ENCODE peak calls at places on chromosomes 3 and 15, in four cellular contexts. X is BJ, E is fibroblast of the aortic adventitia, Z is GM10248. U is an unnamed sample.

GRCh38 chr15:39657714-39658113 is 76.8 kb downstream of the THBS1 start:
- DNase-seq in Z (no peak), X (no peak), E (peak; percentile 64), U (peak; percentile 7)

GRCh38 chr3:98022978-98023820 is 11.9 kb downstream of the GABRR3 start:
- DNase-seq in Z (peak; percentile 56), X (no peak), E (peak; percentile 81), U (peak; percentile 21)

GRCh38 chr3:152870027-152870426 is 35.1 kb downstream of the P2RY1 start:
- DNase-seq in Z (no peak), X (no peak), E (no peak), U (no peak)

GRCh38 chr3:168001244-168001643 is 94.5 kb downstream of the GOLIM4 start:
- DNase-seq in X (no peak), Z (no peak), E (no peak), U (no peak)

GRCh38 chr3:169173231-169173630 is 490.3 kb downstream of the MECOM start:
- DNase-seq in Z (no peak), E (peak; percentile 75), X (no peak), U (no peak)

GRCh38 chr3:88231207-88231606 is 81.4 kb downstream of the C3orf38 start:
- DNase-seq in E (no peak), Z (no peak), X (no peak), U (no peak)

GRCh38 chr15:64979252-64979710 is 10.4 kb downstream of the SPG21 start:
- DNase-seq in Z (no peak), X (no peak), E (no peak), U (no peak)

GRCh38 chr3:135089451-135089850 is 294.4 kb downstream of the EPHB1 start:
- DNase-seq in Z (no peak), E (no peak), X (no peak), U (no peak)

GRCh38 chr15:39579487-39580116 is 1.3 kb upstream of the THBS1 start:
- DNase-seq in E (peak; percentile 87), X (no peak), Z (no peak), U (peak; percentile 95)

GRCh38 chr15:26624128-26624527 is 148.7 kb downstream of the GABRB3 start:
- DNase-seq in E (no peak), Z (no peak), X (no peak), U (no peak)

GRCh38 chr3:183766745-183767606 is 58.4 kb downstream of the MAP6D1 start:
- DNase-seq in Z (peak; percentile 73), E (peak; percentile 75), X (no peak), U (no peak)

GRCh38 chr15:38809621-38810020 is 245.0 kb upstream of the RASGRP1 start:
- DNase-seq in Z (no peak), X (no peak), E (peak; percentile 64), U (no peak)

GRCh38 chr15:58462547-58462946 is 30.8 kb downstream of the LIPC start:
- DNase-seq in E (no peak), X (no peak), Z (no peak), U (no peak)

GRCh38 chr3:139136459-139137190 is 91.9 kb upstream of the PRR23C start:
- DNase-seq in E (no peak), Z (no peak), X (no peak), U (no peak)

GRCh38 chr3:52204337-52205073 is 6.5 kb downstream of the ALAS1 start:
- DNase-seq in E (no peak), Z (no peak), X (no peak), U (no peak)

GRCh38 chr3:144114767-144115166 is 143.1 kb downstream of the DIPK2A start:
- DNase-seq in Z (no peak), X (no peak), E (peak; percentile 7), U (no peak)

GRCh38 chr15:51076898-51077564 is 17.7 kb downstream of the TNFAIP8L3 start:
- DNase-seq in E (peak; percentile 43), Z (peak; percentile 58), X (no peak), U (no peak)

GRCh38 chr3:190000187-190000860 is 120.4 kb downstream of the P3H2 start:
- DNase-seq in X (no peak), E (no peak), Z (no peak), U (no peak)

GRCh38 chr3:32310918-32311839 is 72.7 kb downstream of the CMTM8 start:
- DNase-seq in E (no peak), X (no peak), Z (no peak), U (no peak)

GRCh38 chr3:150825192-150825915 is 62.4 kb upstream of the SIAH2 start:
- DNase-seq in X (no peak), Z (no peak), E (no peak), U (no peak)

GRCh38 chr3:56303508-56303907 is 164.8 kb downstream of the ERC2 start:
- DNase-seq in Z (peak; percentile 36), E (peak; percentile 53), X (no peak), U (no peak)

GRCh38 chr3:117681619-117682018 is 972.0 kb downstream of the TUSC7 start:
- DNase-seq in X (no peak), Z (no peak), E (peak; percentile 93), U (no peak)

GRCh38 chr3:125119752-125120369 is 64.1 kb upstream of the HEG1 start:
- DNase-seq in X (no peak), Z (peak; percentile 66), E (no peak), U (no peak)

GRCh38 chr3:81395739-81396138 is 365.7 kb downstream of the GBE1 start:
- DNase-seq in Z (no peak), X (no peak), E (no peak), U (no peak)

GRCh38 chr3:16236030-16236639 is 28.6 kb downstream of the DPH3 start:
- DNase-seq in X (no peak), E (no peak), Z (no peak), U (no peak)

GRCh38 chr3:46831841-46832240 is 31.4 kb downstream of the MYL3 start:
- DNase-seq in Z (no peak), X (no peak), E (no peak), U (no peak)

GRCh38 chr15:64521201-64521600 is 60.8 kb downstream of the ZNF609 start:
- DNase-seq in X (no peak), Z (no peak), E (peak; percentile 48), U (no peak)

DNA sequence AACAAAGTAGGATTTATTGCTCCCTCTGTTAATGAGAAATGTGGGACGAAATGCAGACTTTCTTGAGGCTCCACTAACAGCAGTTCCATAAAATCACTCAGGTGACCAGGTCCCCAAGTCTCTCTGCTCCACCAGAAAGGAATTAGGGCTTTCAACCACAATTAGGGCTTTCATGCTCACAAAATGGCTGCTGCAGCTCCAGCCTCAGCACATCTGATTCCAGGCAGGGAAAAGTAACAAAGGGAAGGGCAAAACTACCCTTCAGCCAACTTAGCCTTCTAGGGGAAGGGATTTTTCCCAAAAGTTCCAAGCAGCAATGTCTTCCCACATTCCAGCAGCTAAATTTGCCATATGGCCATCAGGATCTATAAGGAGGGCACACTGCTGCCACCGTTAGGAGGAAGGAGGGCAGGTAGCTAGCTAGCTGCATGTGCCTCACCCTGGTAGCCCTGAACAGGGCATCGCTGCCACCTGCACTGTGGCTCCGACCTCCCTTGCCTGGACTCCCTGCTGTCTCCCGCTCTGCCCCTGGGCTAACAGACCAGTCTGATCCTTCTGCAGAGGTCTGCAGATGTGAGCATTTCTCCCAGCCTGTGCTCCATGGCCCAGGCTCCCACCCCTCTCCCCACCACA is 12.8 kb downstream of the CFAP100 start:
- DNase-seq in Z (no peak), X (no peak), E (no peak), U (no peak)
- TF ChIP-seq CTCF in Z (no peak), X (no peak), E (no peak), U (no peak)

GRCh38 chr15:66744610-66745279 is 42.7 kb downstream of the SMAD6 start:
- DNase-seq in X (no peak), E (no peak), Z (no peak), U (no peak)
- TF ChIP-seq CTCF in X (peak; percentile 14), E (peak; percentile 14), Z (no peak), U (peak; percentile 2)

GRCh38 chr3:103662591-103662990 is 1227.8 kb downstream of the ZPLD1 start:
- DNase-seq in E (no peak), X (no peak), Z (no peak), U (no peak)
- TF ChIP-seq CTCF in E (no peak), X (no peak), Z (no peak), U (no peak)

DNA sequence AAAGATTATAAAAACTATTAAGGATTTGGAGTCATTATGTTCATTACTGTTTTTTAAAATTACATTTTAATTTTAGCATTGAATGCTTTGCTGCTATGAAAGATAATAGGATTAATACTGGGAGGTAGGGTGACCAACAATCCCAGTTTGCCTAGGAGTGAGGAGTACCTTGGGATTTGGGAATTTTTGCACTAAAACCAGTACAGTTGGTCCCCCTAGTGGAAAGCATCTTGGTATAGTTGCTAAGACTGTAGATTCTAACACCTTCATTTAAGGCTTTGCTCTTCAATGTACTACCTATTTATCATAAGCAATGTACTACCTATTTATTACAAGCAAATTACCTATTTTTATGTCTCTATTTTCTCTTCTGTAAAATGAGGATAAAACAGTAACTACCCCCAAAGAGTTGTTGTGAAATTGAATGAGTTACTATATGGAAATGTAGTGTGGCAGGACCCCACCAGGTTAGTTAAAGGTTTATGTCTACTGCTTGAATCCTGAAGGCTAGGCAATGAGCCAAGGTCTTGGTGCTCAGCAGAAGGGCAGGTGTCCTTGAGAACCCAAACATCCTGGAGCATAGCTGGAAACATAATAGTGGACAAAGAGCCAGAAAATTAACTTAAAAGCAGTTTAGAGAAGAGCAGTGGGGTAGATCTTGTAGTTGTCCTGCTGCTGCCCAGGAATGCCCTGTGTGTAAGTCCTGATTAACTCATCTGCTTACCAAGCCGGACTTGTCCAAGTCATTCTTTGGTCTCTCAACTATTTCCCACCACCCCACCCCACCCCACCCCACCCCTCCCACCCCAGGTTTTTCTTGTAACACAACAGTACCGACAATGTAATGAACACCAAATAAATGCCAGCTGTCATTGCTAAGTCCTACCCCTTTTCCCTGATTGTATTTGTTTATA is 49.2 kb upstream of the NMD3 start:
- DNase-seq in E (peak; percentile 33), X (no peak), Z (no peak), U (no peak)
- TF ChIP-seq CTCF in E (peak; percentile 33), X (peak; percentile 30), Z (no peak), U (peak; percentile 7)

GRCh38 chr3:10286596-10287295 is 6.0 kb downstream of the GHRL start:
- DNase-seq in Z (peak; percentile 50), E (peak; percentile 67), X (no peak), U (no peak)
- TF ChIP-seq CTCF in Z (peak; percentile 28), E (no peak), X (no peak), U (peak; percentile 51)

U was measured in AG04449.